ENCODE peak calls at places on chromosomes 16 and 17, in ten cellular contexts. One of them, this sample, is unnamed.
A peak's percentile ranks its signal among the peaks of the same experiment; 100 is the strongest.

GRCh38 chr17:42394838-42395237 is 6.6 kb upstream of the STAT3 start:
- DNase-seq in adrenal gland: no peak
- DNase-seq in OCI-LY7: no peak
- DNase-seq in tibial nerve: no peak
- DNase-seq in foreskin fibroblast: no peak
- DNase-seq in CD8-positive, alpha-beta T cell: no peak
- DNase-seq in AG04450: no peak
- DNase-seq in BJ: no peak
- DNase-seq in cardiac muscle cell: no peak
- DNase-seq in fibroblast of lung: no peak
- DNase-seq in this sample: no peak

GRCh38 chr16:9091867-9092281 is 430 bp downstream of the HAPSTR1 start:
- DNase-seq in adrenal gland: no peak
- DNase-seq in BJ: no peak
- DNase-seq in foreskin fibroblast: peak; percentile 63
- DNase-seq in fibroblast of lung: no peak
- DNase-seq in tibial nerve: peak; percentile 9
- DNase-seq in cardiac muscle cell: peak; percentile 47
- DNase-seq in AG04450: no peak
- DNase-seq in OCI-LY7: peak; percentile 57
- DNase-seq in CD8-positive, alpha-beta T cell: peak; percentile 32
- DNase-seq in this sample: no peak

GRCh38 chr16:24906199-24906808 is 60.5 kb downstream of the SLC5A11 start:
- DNase-seq in tibial nerve: no peak
- DNase-seq in CD8-positive, alpha-beta T cell: no peak
- DNase-seq in AG04450: no peak
- DNase-seq in OCI-LY7: peak; percentile 41
- DNase-seq in cardiac muscle cell: peak; percentile 54
- DNase-seq in adrenal gland: no peak
- DNase-seq in BJ: no peak
- DNase-seq in fibroblast of lung: peak; percentile 49
- DNase-seq in foreskin fibroblast: peak; percentile 59
- DNase-seq in this sample: no peak

GRCh38 chr17:59753522-59754467 is 46.3 kb downstream of the VMP1 start:
- DNase-seq in tibial nerve: peak; percentile 68
- DNase-seq in AG04450: peak; percentile 84
- DNase-seq in adrenal gland: no peak
- DNase-seq in BJ: peak; percentile 66
- DNase-seq in foreskin fibroblast: peak; percentile 93
- DNase-seq in OCI-LY7: peak; percentile 82
- DNase-seq in CD8-positive, alpha-beta T cell: no peak
- DNase-seq in fibroblast of lung: peak; percentile 95
- DNase-seq in cardiac muscle cell: peak; percentile 93
- DNase-seq in this sample: peak; percentile 70

GRCh38 chr17:75633484-75634375 is 496 bp downstream of the SMIM5 start:
- DNase-seq in cardiac muscle cell: peak; percentile 89
- DNase-seq in tibial nerve: peak; percentile 91
- DNase-seq in foreskin fibroblast: peak; percentile 96
- DNase-seq in AG04450: peak; percentile 66
- DNase-seq in OCI-LY7: peak; percentile 88
- DNase-seq in fibroblast of lung: peak; percentile 87
- DNase-seq in adrenal gland: peak; percentile 88
- DNase-seq in BJ: peak; percentile 64
- DNase-seq in CD8-positive, alpha-beta T cell: peak; percentile 34
- DNase-seq in this sample: peak; percentile 77

GRCh38 chr17:2337152-2337810 is at the start of gene SGSM2:
- DNase-seq in AG04450: no peak
- DNase-seq in BJ: no peak
- DNase-seq in tibial nerve: peak; percentile 25
- DNase-seq in CD8-positive, alpha-beta T cell: peak; percentile 59
- DNase-seq in fibroblast of lung: peak; percentile 43
- DNase-seq in adrenal gland: peak; percentile 74
- DNase-seq in OCI-LY7: peak; percentile 71
- DNase-seq in foreskin fibroblast: peak; percentile 74
- DNase-seq in cardiac muscle cell: peak; percentile 63
- DNase-seq in this sample: no peak

GRCh38 chr16:57801098-57801855 is 1.0 kb downstream of the KIFC3 start:
- DNase-seq in foreskin fibroblast: peak; percentile 88
- DNase-seq in CD8-positive, alpha-beta T cell: no peak
- DNase-seq in tibial nerve: no peak
- DNase-seq in cardiac muscle cell: peak; percentile 65
- DNase-seq in adrenal gland: no peak
- DNase-seq in AG04450: peak; percentile 42
- DNase-seq in OCI-LY7: no peak
- DNase-seq in BJ: no peak
- DNase-seq in fibroblast of lung: peak; percentile 61
- DNase-seq in this sample: no peak

GRCh38 chr16:86809458-86809955 is 231.2 kb downstream of the FOXL1 start:
- DNase-seq in AG04450: peak; percentile 55
- DNase-seq in OCI-LY7: no peak
- DNase-seq in adrenal gland: no peak
- DNase-seq in BJ: peak; percentile 31
- DNase-seq in tibial nerve: no peak
- DNase-seq in fibroblast of lung: peak; percentile 59
- DNase-seq in CD8-positive, alpha-beta T cell: no peak
- DNase-seq in foreskin fibroblast: peak; percentile 83
- DNase-seq in cardiac muscle cell: peak; percentile 27
- DNase-seq in this sample: peak; percentile 4

GRCh38 chr17:42849451-42850157 is 1.4 kb upstream of the AOC3 start:
- DNase-seq in AG04450: no peak
- DNase-seq in CD8-positive, alpha-beta T cell: no peak
- DNase-seq in cardiac muscle cell: peak; percentile 11
- DNase-seq in fibroblast of lung: no peak
- DNase-seq in OCI-LY7: no peak
- DNase-seq in foreskin fibroblast: peak; percentile 17
- DNase-seq in adrenal gland: no peak
- DNase-seq in BJ: no peak
- DNase-seq in tibial nerve: no peak
- DNase-seq in this sample: no peak

GRCh38 chr16:54525104-54525503 is 238.5 kb upstream of the IRX3 start:
- DNase-seq in BJ: no peak
- DNase-seq in tibial nerve: no peak
- DNase-seq in foreskin fibroblast: no peak
- DNase-seq in adrenal gland: no peak
- DNase-seq in cardiac muscle cell: no peak
- DNase-seq in CD8-positive, alpha-beta T cell: no peak
- DNase-seq in AG04450: no peak
- DNase-seq in fibroblast of lung: no peak
- DNase-seq in OCI-LY7: no peak
- DNase-seq in this sample: no peak

GRCh38 chr17:12851901-12852435 is 62.7 kb downstream of the ARHGAP44 start:
- DNase-seq in tibial nerve: no peak
- DNase-seq in cardiac muscle cell: no peak
- DNase-seq in OCI-LY7: no peak
- DNase-seq in CD8-positive, alpha-beta T cell: no peak
- DNase-seq in fibroblast of lung: no peak
- DNase-seq in adrenal gland: no peak
- DNase-seq in BJ: no peak
- DNase-seq in foreskin fibroblast: no peak
- DNase-seq in AG04450: no peak
- DNase-seq in this sample: no peak

DNA sequence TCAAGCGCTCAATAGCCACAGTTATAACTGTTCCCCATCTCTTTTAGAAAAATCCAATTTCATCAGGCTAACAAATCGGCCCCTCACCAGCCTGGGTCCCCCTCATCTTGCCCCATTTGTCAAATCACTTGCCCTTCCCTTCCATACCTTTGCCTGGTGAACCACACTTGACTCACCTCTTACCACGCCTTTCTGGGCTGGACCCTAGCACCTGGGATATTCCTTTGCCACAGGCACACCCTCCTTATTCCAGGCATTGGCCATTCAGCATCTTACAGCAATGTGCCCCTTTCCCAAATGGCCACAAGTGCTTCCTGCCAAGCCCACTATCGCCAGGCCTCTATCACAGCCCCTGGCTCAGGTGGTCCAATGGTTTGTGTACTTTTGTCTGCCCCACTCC is 14.9 kb downstream of the CMTM4 start:
- DNase-seq in adrenal gland: no peak
- DNase-seq in tibial nerve: no peak
- DNase-seq in AG04450: no peak
- DNase-seq in OCI-LY7: no peak
- DNase-seq in CD8-positive, alpha-beta T cell: no peak
- DNase-seq in fibroblast of lung: no peak
- DNase-seq in foreskin fibroblast: no peak
- DNase-seq in BJ: no peak
- DNase-seq in cardiac muscle cell: no peak
- DNase-seq in this sample: no peak
- TF ChIP-seq CTCF in adrenal gland: no peak
- TF ChIP-seq CTCF in tibial nerve: no peak
- TF ChIP-seq CTCF in AG04450: no peak
- TF ChIP-seq CTCF in OCI-LY7: no peak
- TF ChIP-seq CTCF in CD8-positive, alpha-beta T cell: no peak
- TF ChIP-seq CTCF in fibroblast of lung: no peak
- TF ChIP-seq CTCF in foreskin fibroblast: no peak
- TF ChIP-seq CTCF in BJ: no peak
- TF ChIP-seq CTCF in cardiac muscle cell: no peak
- TF ChIP-seq CTCF in this sample: no peak

DNA sequence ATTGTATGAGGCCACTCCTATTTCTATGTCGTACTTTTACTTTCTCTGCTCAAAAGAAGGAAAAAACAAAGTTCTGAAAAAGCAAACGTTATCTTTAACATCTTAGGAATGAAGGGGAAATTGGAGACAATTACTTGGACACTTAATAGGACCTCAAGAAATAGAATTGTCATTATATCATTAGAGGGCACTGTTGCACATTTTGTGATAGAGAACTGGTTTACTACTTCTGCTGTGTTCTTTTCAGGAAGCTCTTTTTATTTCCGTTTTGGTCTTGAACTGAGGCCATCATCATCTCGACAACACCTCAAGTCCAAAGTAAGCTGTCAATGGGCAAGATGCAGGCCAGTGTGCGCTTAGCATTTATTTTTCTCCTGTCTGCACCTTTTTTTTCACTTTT is 14.6 kb downstream of the COG4 start:
- DNase-seq in cardiac muscle cell: peak; percentile 16
- DNase-seq in fibroblast of lung: peak; percentile 15
- DNase-seq in foreskin fibroblast: no peak
- DNase-seq in AG04450: no peak
- DNase-seq in tibial nerve: no peak
- DNase-seq in CD8-positive, alpha-beta T cell: no peak
- DNase-seq in adrenal gland: no peak
- DNase-seq in BJ: no peak
- DNase-seq in OCI-LY7: peak; percentile 64
- DNase-seq in this sample: no peak
- TF ChIP-seq CTCF in cardiac muscle cell: peak; percentile 16
- TF ChIP-seq CTCF in fibroblast of lung: no peak
- TF ChIP-seq CTCF in foreskin fibroblast: no peak
- TF ChIP-seq CTCF in AG04450: no peak
- TF ChIP-seq CTCF in tibial nerve: no peak
- TF ChIP-seq CTCF in CD8-positive, alpha-beta T cell: no peak
- TF ChIP-seq CTCF in adrenal gland: no peak
- TF ChIP-seq CTCF in BJ: peak; percentile 10
- TF ChIP-seq CTCF in OCI-LY7: peak; percentile 81
- TF ChIP-seq CTCF in this sample: no peak

GRCh38 chr16:88635671-88636070 is 2.7 kb upstream of the IL17C start:
- DNase-seq in adrenal gland: no peak
- DNase-seq in CD8-positive, alpha-beta T cell: no peak
- DNase-seq in BJ: no peak
- DNase-seq in OCI-LY7: no peak
- DNase-seq in tibial nerve: no peak
- DNase-seq in foreskin fibroblast: no peak
- DNase-seq in AG04450: no peak
- DNase-seq in cardiac muscle cell: no peak
- DNase-seq in fibroblast of lung: no peak
- DNase-seq in this sample: no peak

GRCh38 chr16:88633684-88634140 is 4.7 kb upstream of the IL17C start:
- DNase-seq in AG04450: no peak
- DNase-seq in foreskin fibroblast: peak; percentile 45
- DNase-seq in cardiac muscle cell: peak; percentile 28
- DNase-seq in fibroblast of lung: no peak
- DNase-seq in OCI-LY7: peak; percentile 55
- DNase-seq in tibial nerve: no peak
- DNase-seq in adrenal gland: no peak
- DNase-seq in CD8-positive, alpha-beta T cell: peak; percentile 41
- DNase-seq in BJ: no peak
- DNase-seq in this sample: no peak

GRCh38 chr16:88634994-88635670 is 3.2 kb upstream of the IL17C start:
- DNase-seq in adrenal gland: no peak
- DNase-seq in AG04450: no peak
- DNase-seq in BJ: no peak
- DNase-seq in CD8-positive, alpha-beta T cell: no peak
- DNase-seq in OCI-LY7: no peak
- DNase-seq in tibial nerve: no peak
- DNase-seq in foreskin fibroblast: peak; percentile 33
- DNase-seq in fibroblast of lung: no peak
- DNase-seq in cardiac muscle cell: no peak
- DNase-seq in this sample: no peak

GRCh38 chr16:88632587-88632930 is 5.8 kb upstream of the IL17C start:
- DNase-seq in BJ: no peak
- DNase-seq in fibroblast of lung: no peak
- DNase-seq in cardiac muscle cell: no peak
- DNase-seq in foreskin fibroblast: no peak
- DNase-seq in tibial nerve: no peak
- DNase-seq in adrenal gland: no peak
- DNase-seq in OCI-LY7: no peak
- DNase-seq in AG04450: no peak
- DNase-seq in CD8-positive, alpha-beta T cell: no peak
- DNase-seq in this sample: no peak

GRCh38 chr16:88634141-88634993 is 4.0 kb upstream of the IL17C start:
- DNase-seq in foreskin fibroblast: peak; percentile 82
- DNase-seq in cardiac muscle cell: peak; percentile 63
- DNase-seq in BJ: no peak
- DNase-seq in AG04450: no peak
- DNase-seq in CD8-positive, alpha-beta T cell: peak; percentile 58
- DNase-seq in adrenal gland: no peak
- DNase-seq in fibroblast of lung: peak; percentile 50
- DNase-seq in tibial nerve: no peak
- DNase-seq in OCI-LY7: peak; percentile 76
- DNase-seq in this sample: no peak
- TF ChIP-seq CTCF in foreskin fibroblast: no peak
- TF ChIP-seq CTCF in cardiac muscle cell: no peak
- TF ChIP-seq CTCF in BJ: no peak
- TF ChIP-seq CTCF in AG04450: no peak
- TF ChIP-seq CTCF in CD8-positive, alpha-beta T cell: no peak
- TF ChIP-seq CTCF in adrenal gland: no peak
- TF ChIP-seq CTCF in fibroblast of lung: no peak
- TF ChIP-seq CTCF in tibial nerve: no peak
- TF ChIP-seq CTCF in OCI-LY7: no peak
- TF ChIP-seq CTCF in this sample: no peak

DNA sequence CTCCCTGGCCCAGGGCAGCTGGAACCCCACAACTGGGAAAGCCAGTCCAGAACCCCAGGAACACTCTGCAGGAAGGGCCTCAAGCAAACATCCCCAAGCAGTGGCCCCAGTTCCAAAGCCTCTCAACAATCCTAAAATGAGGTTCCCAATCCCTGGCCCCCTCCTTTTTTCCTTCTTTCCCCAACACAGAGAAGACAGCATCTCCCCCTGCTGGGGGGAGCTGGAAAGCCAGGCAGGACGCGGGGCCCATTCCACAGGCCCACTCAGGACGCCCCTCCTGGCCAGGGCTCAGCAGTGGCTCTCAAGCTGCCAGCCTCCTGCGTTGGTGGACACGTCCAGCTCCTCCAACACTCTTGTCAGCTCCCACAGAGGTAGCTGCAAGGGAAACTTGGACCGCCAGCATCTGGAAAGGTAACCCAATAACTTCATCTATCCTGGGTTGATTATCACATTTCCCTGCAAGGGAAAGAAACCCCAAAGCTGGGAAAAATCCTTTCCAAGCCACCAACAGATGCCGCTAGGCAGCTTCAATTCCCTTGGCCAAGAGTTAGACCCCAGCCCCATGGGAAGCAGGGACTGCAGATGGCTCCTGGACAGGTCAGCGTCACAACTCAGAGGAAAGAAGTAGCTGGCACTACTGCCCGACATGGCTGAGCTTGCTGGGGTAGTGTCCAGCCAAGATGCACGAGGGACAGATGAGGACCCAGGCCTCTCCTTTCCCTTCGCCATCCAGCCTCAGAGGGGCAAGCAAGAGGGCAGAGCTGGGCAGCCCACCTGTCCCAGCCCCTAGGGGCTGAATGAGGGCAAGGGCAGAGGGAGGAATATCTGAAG is 7.6 kb downstream of the HDAC5 start:
- DNase-seq in AG04450: no peak
- DNase-seq in adrenal gland: no peak
- DNase-seq in CD8-positive, alpha-beta T cell: no peak
- DNase-seq in tibial nerve: no peak
- DNase-seq in OCI-LY7: no peak
- DNase-seq in BJ: no peak
- DNase-seq in foreskin fibroblast: peak; percentile 78
- DNase-seq in cardiac muscle cell: peak; percentile 61
- DNase-seq in fibroblast of lung: peak; percentile 47
- DNase-seq in this sample: no peak
- TF ChIP-seq CTCF in AG04450: peak; percentile 92
- TF ChIP-seq CTCF in adrenal gland: peak; percentile 61
- TF ChIP-seq CTCF in CD8-positive, alpha-beta T cell: peak; percentile 39
- TF ChIP-seq CTCF in tibial nerve: peak; percentile 53
- TF ChIP-seq CTCF in OCI-LY7: peak; percentile 80
- TF ChIP-seq CTCF in BJ: peak; percentile 88
- TF ChIP-seq CTCF in foreskin fibroblast: peak; percentile 95
- TF ChIP-seq CTCF in cardiac muscle cell: peak; percentile 85
- TF ChIP-seq CTCF in fibroblast of lung: peak; percentile 85
- TF ChIP-seq CTCF in this sample: peak; percentile 84